ENCODE peak calls at places on chromosomes 2 and 18, in ten cellular contexts. One of them, this sample, is unnamed.

GRCh38 chr18:32019251-32019943 is 772 bp downstream of the RNF125 start:
- DNase-seq in H1: peak; percentile 9
- DNase-seq in thyroid gland: peak; percentile 30
- DNase-seq in A549: peak; percentile 9
- DNase-seq in stomach: peak; percentile 49
- DNase-seq in testis: peak; percentile 28
- DNase-seq in heart left ventricle: peak; percentile 77
- DNase-seq in right lobe of liver: peak; percentile 86
- DNase-seq in uterus: peak; percentile 18
- DNase-seq in transverse colon: peak; percentile 67
- DNase-seq in this sample: no peak

GRCh38 chr2:197211881-197212342 is 98.7 kb downstream of the ANKRD44 start:
- DNase-seq in testis: no peak
- DNase-seq in stomach: no peak
- DNase-seq in transverse colon: no peak
- DNase-seq in uterus: no peak
- DNase-seq in H1: no peak
- DNase-seq in right lobe of liver: no peak
- DNase-seq in A549: no peak
- DNase-seq in heart left ventricle: no peak
- DNase-seq in thyroid gland: no peak
- DNase-seq in this sample: no peak

GRCh38 chr2:141767051-141767450 is 363.8 kb downstream of the LRP1B start:
- DNase-seq in right lobe of liver: no peak
- DNase-seq in thyroid gland: no peak
- DNase-seq in testis: no peak
- DNase-seq in heart left ventricle: no peak
- DNase-seq in transverse colon: no peak
- DNase-seq in A549: no peak
- DNase-seq in stomach: no peak
- DNase-seq in H1: no peak
- DNase-seq in uterus: no peak
- DNase-seq in this sample: peak; percentile 17

GRCh38 chr2:3312576-3313345 is 64.9 kb downstream of the EIPR1 start:
- DNase-seq in right lobe of liver: no peak
- DNase-seq in heart left ventricle: peak; percentile 11
- DNase-seq in A549: no peak
- DNase-seq in transverse colon: no peak
- DNase-seq in thyroid gland: no peak
- DNase-seq in uterus: no peak
- DNase-seq in H1: no peak
- DNase-seq in testis: no peak
- DNase-seq in stomach: no peak
- DNase-seq in this sample: no peak

GRCh38 chr2:206084870-206085741 is 868 bp downstream of the INO80D start:
- DNase-seq in uterus: peak; percentile 31
- DNase-seq in transverse colon: peak; percentile 44
- DNase-seq in H1: no peak
- DNase-seq in heart left ventricle: peak; percentile 69
- DNase-seq in A549: peak; percentile 56
- DNase-seq in testis: peak; percentile 45
- DNase-seq in right lobe of liver: peak; percentile 64
- DNase-seq in thyroid gland: peak; percentile 49
- DNase-seq in stomach: peak; percentile 45
- DNase-seq in this sample: no peak

GRCh38 chr2:230929381-230930148 is 4.5 kb upstream of the GPR55 start:
- DNase-seq in H1: no peak
- DNase-seq in stomach: peak; percentile 23
- DNase-seq in transverse colon: no peak
- DNase-seq in uterus: no peak
- DNase-seq in right lobe of liver: peak; percentile 25
- DNase-seq in heart left ventricle: peak; percentile 24
- DNase-seq in A549: no peak
- DNase-seq in testis: peak; percentile 50
- DNase-seq in thyroid gland: no peak
- DNase-seq in this sample: no peak

GRCh38 chr2:10009811-10010781 is 33.3 kb upstream of the KLF11 start:
- DNase-seq in transverse colon: peak; percentile 59
- DNase-seq in stomach: peak; percentile 97
- DNase-seq in H1: no peak
- DNase-seq in right lobe of liver: peak; percentile 97
- DNase-seq in A549: no peak
- DNase-seq in testis: peak; percentile 75
- DNase-seq in heart left ventricle: peak; percentile 94
- DNase-seq in uterus: peak; percentile 73
- DNase-seq in thyroid gland: peak; percentile 78
- DNase-seq in this sample: peak; percentile 78

GRCh38 chr2:31886700-31887099 is 124.1 kb downstream of the MEMO1 start:
- DNase-seq in thyroid gland: peak; percentile 49
- DNase-seq in heart left ventricle: no peak
- DNase-seq in transverse colon: no peak
- DNase-seq in H1: peak; percentile 33
- DNase-seq in testis: no peak
- DNase-seq in uterus: no peak
- DNase-seq in right lobe of liver: no peak
- DNase-seq in stomach: no peak
- DNase-seq in A549: peak; percentile 52
- DNase-seq in this sample: no peak

GRCh38 chr2:7510353-7510752 is 593.1 kb downstream of the RNF144A start:
- DNase-seq in thyroid gland: no peak
- DNase-seq in heart left ventricle: no peak
- DNase-seq in A549: peak; percentile 14
- DNase-seq in H1: no peak
- DNase-seq in stomach: no peak
- DNase-seq in transverse colon: no peak
- DNase-seq in right lobe of liver: no peak
- DNase-seq in uterus: no peak
- DNase-seq in testis: no peak
- DNase-seq in this sample: no peak

GRCh38 chr2:16244153-16244965 is 304.0 kb downstream of the MYCN start:
- DNase-seq in heart left ventricle: no peak
- DNase-seq in testis: no peak
- DNase-seq in stomach: no peak
- DNase-seq in right lobe of liver: no peak
- DNase-seq in transverse colon: no peak
- DNase-seq in A549: no peak
- DNase-seq in H1: no peak
- DNase-seq in thyroid gland: no peak
- DNase-seq in uterus: no peak
- DNase-seq in this sample: no peak

GRCh38 chr18:36073676-36074075 is 6.3 kb upstream of the RPRD1A start:
- DNase-seq in heart left ventricle: no peak
- DNase-seq in right lobe of liver: no peak
- DNase-seq in stomach: no peak
- DNase-seq in A549: no peak
- DNase-seq in thyroid gland: no peak
- DNase-seq in transverse colon: no peak
- DNase-seq in H1: no peak
- DNase-seq in testis: no peak
- DNase-seq in uterus: no peak
- DNase-seq in this sample: peak; percentile 11

GRCh38 chr18:45521151-45521550 is 94.1 kb upstream of the SLC14A2 start:
- DNase-seq in A549: no peak
- DNase-seq in thyroid gland: no peak
- DNase-seq in H1: no peak
- DNase-seq in transverse colon: no peak
- DNase-seq in right lobe of liver: no peak
- DNase-seq in heart left ventricle: no peak
- DNase-seq in testis: no peak
- DNase-seq in stomach: no peak
- DNase-seq in uterus: no peak
- DNase-seq in this sample: peak; percentile 67

GRCh38 chr2:128626758-128627515 is 308.3 kb upstream of the HS6ST1 start:
- DNase-seq in H1: no peak
- DNase-seq in A549: no peak
- DNase-seq in heart left ventricle: peak; percentile 32
- DNase-seq in thyroid gland: no peak
- DNase-seq in transverse colon: no peak
- DNase-seq in stomach: no peak
- DNase-seq in right lobe of liver: peak; percentile 23
- DNase-seq in testis: no peak
- DNase-seq in uterus: no peak
- DNase-seq in this sample: no peak

GRCh38 chr2:56331810-56332209 is 148.0 kb downstream of the CCDC85A start:
- DNase-seq in H1: no peak
- DNase-seq in right lobe of liver: no peak
- DNase-seq in uterus: no peak
- DNase-seq in stomach: no peak
- DNase-seq in thyroid gland: peak; percentile 27
- DNase-seq in heart left ventricle: no peak
- DNase-seq in testis: no peak
- DNase-seq in transverse colon: no peak
- DNase-seq in A549: no peak
- DNase-seq in this sample: no peak

GRCh38 chr2:12693509-12693908 is 23.2 kb upstream of the TRIB2 start:
- DNase-seq in heart left ventricle: no peak
- DNase-seq in stomach: no peak
- DNase-seq in A549: no peak
- DNase-seq in thyroid gland: no peak
- DNase-seq in transverse colon: no peak
- DNase-seq in H1: no peak
- DNase-seq in uterus: no peak
- DNase-seq in testis: no peak
- DNase-seq in right lobe of liver: no peak
- DNase-seq in this sample: no peak

GRCh38 chr18:76209597-76209996 is 285.4 kb downstream of the ZNF516 start:
- DNase-seq in testis: no peak
- DNase-seq in thyroid gland: no peak
- DNase-seq in transverse colon: no peak
- DNase-seq in right lobe of liver: no peak
- DNase-seq in A549: no peak
- DNase-seq in heart left ventricle: no peak
- DNase-seq in uterus: no peak
- DNase-seq in stomach: no peak
- DNase-seq in H1: no peak
- DNase-seq in this sample: peak; percentile 67

DNA sequence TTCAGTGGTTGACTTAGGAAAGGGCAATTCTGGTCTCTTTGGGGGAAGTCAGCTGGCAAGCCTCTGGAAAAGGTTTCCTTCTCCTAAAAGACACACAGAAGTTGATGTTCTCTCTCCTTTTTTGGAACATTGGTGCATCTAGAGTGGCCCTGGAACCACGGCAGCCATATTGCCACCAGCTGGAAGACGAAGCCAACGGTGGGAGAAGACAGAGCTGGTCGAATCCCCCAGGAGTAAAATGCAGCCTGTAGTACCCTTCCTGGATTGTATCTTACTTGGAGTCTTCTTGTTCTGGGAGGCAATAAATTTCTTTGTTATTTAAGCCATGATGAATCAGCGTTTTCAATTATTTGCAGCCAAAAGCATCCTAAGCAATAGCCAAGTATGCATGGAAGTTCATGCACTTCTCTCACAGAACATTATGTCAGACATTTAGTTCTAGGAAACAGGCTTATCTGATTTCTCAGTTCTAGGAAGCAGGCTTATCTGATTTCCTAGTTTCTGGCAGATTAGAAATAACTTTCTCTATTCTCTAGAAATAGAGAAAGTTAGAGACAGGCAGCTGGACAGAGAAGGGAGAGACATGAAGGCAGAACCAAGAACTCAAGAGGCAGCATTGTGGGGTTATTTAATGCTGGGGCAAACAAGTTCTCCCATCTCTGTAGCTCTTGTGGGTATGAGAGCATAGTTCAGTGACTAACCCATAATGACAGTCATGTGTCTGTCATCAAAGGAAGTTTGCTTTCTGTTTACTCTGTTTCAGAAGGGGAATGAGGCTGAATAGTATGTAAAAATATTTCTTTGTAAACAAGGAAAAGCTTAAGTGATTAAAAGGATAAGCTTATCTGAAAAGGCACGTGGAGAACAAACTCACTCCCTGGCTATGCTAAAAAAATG is 40.5 kb upstream of the NABP1 start:
- DNase-seq in heart left ventricle: no peak
- DNase-seq in thyroid gland: no peak
- DNase-seq in stomach: no peak
- DNase-seq in A549: peak; percentile 51
- DNase-seq in transverse colon: no peak
- DNase-seq in H1: no peak
- DNase-seq in uterus: no peak
- DNase-seq in right lobe of liver: no peak
- DNase-seq in testis: no peak
- DNase-seq in this sample: peak; percentile 71
- TF ChIP-seq POLR2A in heart left ventricle: no peak
- TF ChIP-seq POLR2A in thyroid gland: no peak
- TF ChIP-seq POLR2A in stomach: no peak
- TF ChIP-seq POLR2A in A549: no peak
- TF ChIP-seq POLR2A in transverse colon: no peak
- TF ChIP-seq POLR2A in H1: no peak
- TF ChIP-seq POLR2A in uterus: no peak
- TF ChIP-seq POLR2A in right lobe of liver: no peak
- TF ChIP-seq POLR2A in testis: no peak
- TF ChIP-seq POLR2A in this sample: no peak

GRCh38 chr2:96819101-96819875 is 3.2 kb downstream of the CNNM3 start:
- DNase-seq in right lobe of liver: peak; percentile 92
- DNase-seq in H1: no peak
- DNase-seq in heart left ventricle: peak; percentile 17
- DNase-seq in thyroid gland: no peak
- DNase-seq in uterus: no peak
- DNase-seq in A549: peak; percentile 37
- DNase-seq in stomach: peak; percentile 89
- DNase-seq in transverse colon: peak; percentile 81
- DNase-seq in testis: no peak
- DNase-seq in this sample: no peak
- TF ChIP-seq POLR2A in right lobe of liver: no peak
- TF ChIP-seq POLR2A in H1: no peak
- TF ChIP-seq POLR2A in heart left ventricle: no peak
- TF ChIP-seq POLR2A in thyroid gland: no peak
- TF ChIP-seq POLR2A in uterus: no peak
- TF ChIP-seq POLR2A in A549: no peak
- TF ChIP-seq POLR2A in stomach: no peak
- TF ChIP-seq POLR2A in transverse colon: no peak
- TF ChIP-seq POLR2A in testis: no peak
- TF ChIP-seq POLR2A in this sample: no peak

DNA sequence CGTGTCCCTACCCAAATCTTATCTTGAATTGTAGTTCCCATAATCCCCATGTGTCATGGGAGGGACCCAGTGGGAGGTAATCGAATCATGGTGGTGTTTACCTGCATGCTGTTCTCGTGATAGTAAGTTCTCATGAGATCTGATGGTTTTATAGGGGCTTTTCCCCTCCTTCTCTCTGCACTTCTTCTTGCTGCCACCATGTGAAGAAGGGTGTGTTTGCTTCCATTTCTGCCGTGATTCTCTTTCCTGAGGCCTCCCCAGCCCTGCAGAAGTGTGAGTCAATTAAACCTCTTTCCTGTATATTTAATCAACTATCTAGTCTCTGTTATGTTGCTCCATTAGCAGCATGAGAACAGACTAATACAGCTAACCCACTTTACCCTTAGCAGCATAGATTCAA is 37.6 kb downstream of the CDC42EP3 start:
- DNase-seq in A549: no peak
- DNase-seq in uterus: no peak
- DNase-seq in transverse colon: no peak
- DNase-seq in stomach: no peak
- DNase-seq in heart left ventricle: no peak
- DNase-seq in thyroid gland: no peak
- DNase-seq in testis: no peak
- DNase-seq in H1: no peak
- DNase-seq in right lobe of liver: no peak
- DNase-seq in this sample: no peak
- TF ChIP-seq POLR2A in A549: no peak
- TF ChIP-seq POLR2A in uterus: no peak
- TF ChIP-seq POLR2A in transverse colon: no peak
- TF ChIP-seq POLR2A in stomach: no peak
- TF ChIP-seq POLR2A in heart left ventricle: no peak
- TF ChIP-seq POLR2A in thyroid gland: no peak
- TF ChIP-seq POLR2A in testis: no peak
- TF ChIP-seq POLR2A in H1: no peak
- TF ChIP-seq POLR2A in right lobe of liver: no peak
- TF ChIP-seq POLR2A in this sample: no peak

GRCh38 chr2:240586919-240587800 is 626 bp downstream of the CAPN10 start:
- DNase-seq in A549: no peak
- DNase-seq in uterus: peak; percentile 48
- DNase-seq in thyroid gland: peak; percentile 45
- DNase-seq in stomach: peak; percentile 51
- DNase-seq in heart left ventricle: peak; percentile 74
- DNase-seq in right lobe of liver: peak; percentile 64
- DNase-seq in H1: no peak
- DNase-seq in testis: peak; percentile 33
- DNase-seq in transverse colon: peak; percentile 65
- DNase-seq in this sample: no peak
- TF ChIP-seq POLR2A in A549: no peak
- TF ChIP-seq POLR2A in uterus: no peak
- TF ChIP-seq POLR2A in thyroid gland: no peak
- TF ChIP-seq POLR2A in stomach: no peak
- TF ChIP-seq POLR2A in heart left ventricle: no peak
- TF ChIP-seq POLR2A in right lobe of liver: no peak
- TF ChIP-seq POLR2A in H1: no peak
- TF ChIP-seq POLR2A in testis: no peak
- TF ChIP-seq POLR2A in transverse colon: no peak
- TF ChIP-seq POLR2A in this sample: no peak